ENCODE peak calls at places on chromosomes 5 and 9, in seven cellular contexts. One of them, this sample, is unnamed.

GRCh38 chr5:78541058-78541624 is 107.4 kb downstream of the LHFPL2 start:
- DNase-seq in GM13977: no peak
- DNase-seq in progenitor cell of endocrine pancreas: no peak
- DNase-seq in astrocyte: peak
- DNase-seq in AG10803: no peak
- DNase-seq in astrocyte of the spinal cord: no peak
- DNase-seq in Peyer's patch: no peak
- DNase-seq in this sample: no peak

GRCh38 chr5:142542906-142543305 is 143.0 kb downstream of the FGF1 start:
- DNase-seq in GM13977: no peak
- DNase-seq in progenitor cell of endocrine pancreas: no peak
- DNase-seq in astrocyte: peak
- DNase-seq in AG10803: peak
- DNase-seq in astrocyte of the spinal cord: peak
- DNase-seq in Peyer's patch: no peak
- DNase-seq in this sample: no peak

GRCh38 chr5:151202381-151203139 is 21.3 kb downstream of the CCDC69 start:
- DNase-seq in GM13977: no peak
- DNase-seq in progenitor cell of endocrine pancreas: no peak
- DNase-seq in astrocyte: peak
- DNase-seq in AG10803: peak
- DNase-seq in astrocyte of the spinal cord: peak
- DNase-seq in Peyer's patch: no peak
- DNase-seq in this sample: peak

GRCh38 chr5:107043665-107044064 is 627.1 kb downstream of the EFNA5 start:
- DNase-seq in GM13977: no peak
- DNase-seq in progenitor cell of endocrine pancreas: no peak
- DNase-seq in astrocyte: no peak
- DNase-seq in AG10803: no peak
- DNase-seq in astrocyte of the spinal cord: no peak
- DNase-seq in Peyer's patch: no peak
- DNase-seq in this sample: no peak

GRCh38 chr5:170536498-170536897 is 32.7 kb downstream of the KCNIP1 start:
- DNase-seq in GM13977: no peak
- DNase-seq in progenitor cell of endocrine pancreas: no peak
- DNase-seq in astrocyte: no peak
- DNase-seq in AG10803: no peak
- DNase-seq in astrocyte of the spinal cord: no peak
- DNase-seq in Peyer's patch: no peak
- DNase-seq in this sample: no peak

GRCh38 chr5:91272858-91273257 is 110.3 kb downstream of the ARRDC3 start:
- DNase-seq in GM13977: peak
- DNase-seq in progenitor cell of endocrine pancreas: no peak
- DNase-seq in astrocyte: peak
- DNase-seq in AG10803: peak
- DNase-seq in astrocyte of the spinal cord: peak
- DNase-seq in Peyer's patch: no peak
- DNase-seq in this sample: peak

GRCh38 chr5:26553079-26553478 is 485.3 kb downstream of the CDH9 start:
- DNase-seq in GM13977: no peak
- DNase-seq in progenitor cell of endocrine pancreas: no peak
- DNase-seq in astrocyte: peak
- DNase-seq in AG10803: no peak
- DNase-seq in astrocyte of the spinal cord: peak
- DNase-seq in Peyer's patch: no peak
- DNase-seq in this sample: no peak

GRCh38 chr5:9421823-9422354 is 124.0 kb downstream of the SEMA5A start:
- DNase-seq in GM13977: no peak
- DNase-seq in progenitor cell of endocrine pancreas: no peak
- DNase-seq in astrocyte: no peak
- DNase-seq in AG10803: no peak
- DNase-seq in astrocyte of the spinal cord: peak
- DNase-seq in Peyer's patch: no peak
- DNase-seq in this sample: no peak

GRCh38 chr5:10485142-10485795 is 43.6 kb downstream of the ROPN1L start:
- DNase-seq in GM13977: no peak
- DNase-seq in progenitor cell of endocrine pancreas: no peak
- DNase-seq in astrocyte: peak
- DNase-seq in AG10803: peak
- DNase-seq in astrocyte of the spinal cord: peak
- DNase-seq in Peyer's patch: no peak
- DNase-seq in this sample: peak

GRCh38 chr9:33294670-33295432 is 4.5 kb downstream of the NFX1 start:
- DNase-seq in GM13977: no peak
- DNase-seq in progenitor cell of endocrine pancreas: no peak
- DNase-seq in astrocyte: no peak
- DNase-seq in AG10803: no peak
- DNase-seq in astrocyte of the spinal cord: no peak
- DNase-seq in Peyer's patch: no peak
- DNase-seq in this sample: peak

GRCh38 chr5:54469655-54470054 is 14.2 kb downstream of the HSPB3 start:
- DNase-seq in GM13977: peak
- DNase-seq in progenitor cell of endocrine pancreas: no peak
- DNase-seq in astrocyte: no peak
- DNase-seq in AG10803: peak
- DNase-seq in astrocyte of the spinal cord: no peak
- DNase-seq in Peyer's patch: no peak
- DNase-seq in this sample: peak

GRCh38 chr9:112042769-112043168 is 132.3 kb downstream of the SUSD1 start:
- DNase-seq in GM13977: no peak
- DNase-seq in progenitor cell of endocrine pancreas: no peak
- DNase-seq in astrocyte: no peak
- DNase-seq in AG10803: no peak
- DNase-seq in astrocyte of the spinal cord: no peak
- DNase-seq in Peyer's patch: no peak
- DNase-seq in this sample: no peak

GRCh38 chr9:121619989-121620673 is 31.3 kb upstream of the DAB2IP start:
- DNase-seq in GM13977: no peak
- DNase-seq in progenitor cell of endocrine pancreas: no peak
- DNase-seq in astrocyte: no peak
- DNase-seq in AG10803: no peak
- DNase-seq in astrocyte of the spinal cord: no peak
- DNase-seq in Peyer's patch: no peak
- DNase-seq in this sample: no peak

GRCh38 chr9:121619566-121619965 is 31.9 kb upstream of the DAB2IP start:
- DNase-seq in GM13977: no peak
- DNase-seq in progenitor cell of endocrine pancreas: no peak
- DNase-seq in astrocyte: no peak
- DNase-seq in AG10803: no peak
- DNase-seq in astrocyte of the spinal cord: no peak
- DNase-seq in Peyer's patch: no peak
- DNase-seq in this sample: no peak

GRCh38 chr9:121622842-121623203 is 28.6 kb upstream of the DAB2IP start:
- DNase-seq in GM13977: no peak
- DNase-seq in progenitor cell of endocrine pancreas: no peak
- DNase-seq in astrocyte: no peak
- DNase-seq in AG10803: peak
- DNase-seq in astrocyte of the spinal cord: no peak
- DNase-seq in Peyer's patch: no peak
- DNase-seq in this sample: no peak

GRCh38 chr9:121618504-121618903 is 32.9 kb upstream of the DAB2IP start:
- DNase-seq in GM13977: no peak
- DNase-seq in progenitor cell of endocrine pancreas: no peak
- DNase-seq in astrocyte: no peak
- DNase-seq in AG10803: no peak
- DNase-seq in astrocyte of the spinal cord: no peak
- DNase-seq in Peyer's patch: no peak
- DNase-seq in this sample: no peak

DNA sequence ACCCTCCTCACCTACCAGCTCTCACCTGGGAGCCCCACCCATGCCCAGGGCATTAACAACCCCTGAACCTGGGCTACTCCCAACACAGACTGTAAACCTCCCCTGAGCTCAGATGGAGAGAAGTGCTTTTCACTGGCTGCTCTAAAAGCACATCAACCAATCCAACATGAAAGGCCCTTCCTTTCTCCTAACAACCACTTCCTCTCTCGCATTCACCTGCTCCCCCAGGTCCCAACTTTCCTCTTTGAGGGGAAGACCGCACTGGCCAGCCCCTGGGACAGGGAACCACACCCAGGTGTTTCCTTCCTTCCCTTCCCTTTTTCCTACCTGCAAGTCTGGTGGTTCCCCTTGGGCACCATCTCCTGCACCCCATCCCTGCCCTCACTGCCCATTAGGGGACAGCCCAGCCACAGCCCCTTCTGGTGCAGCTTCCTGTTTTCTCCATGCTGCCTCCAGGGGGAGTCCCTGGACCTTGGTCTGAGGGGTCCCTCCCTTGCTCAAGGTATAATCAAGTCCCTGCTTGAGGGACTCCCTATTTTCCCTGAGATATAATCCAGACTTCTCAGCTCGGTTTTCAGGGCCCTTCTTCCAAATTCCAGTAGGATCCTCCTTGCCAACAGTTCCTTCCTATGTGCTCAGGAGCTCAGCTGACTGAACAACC is 30.5 kb upstream of the DAB2IP start:
- DNase-seq in GM13977: peak
- DNase-seq in progenitor cell of endocrine pancreas: no peak
- DNase-seq in astrocyte: no peak
- DNase-seq in AG10803: no peak
- DNase-seq in astrocyte of the spinal cord: no peak
- DNase-seq in Peyer's patch: no peak
- DNase-seq in this sample: peak
- TF ChIP-seq CTCF in GM13977: peak
- TF ChIP-seq CTCF in progenitor cell of endocrine pancreas: peak
- TF ChIP-seq CTCF in astrocyte: peak
- TF ChIP-seq CTCF in AG10803: peak
- TF ChIP-seq CTCF in astrocyte of the spinal cord: peak
- TF ChIP-seq CTCF in Peyer's patch: peak
- TF ChIP-seq CTCF in this sample: peak

GRCh38 chr9:114076237-114077161 is 1.6 kb downstream of the AMBP start:
- DNase-seq in GM13977: no peak
- DNase-seq in progenitor cell of endocrine pancreas: no peak
- DNase-seq in astrocyte: no peak
- DNase-seq in AG10803: no peak
- DNase-seq in astrocyte of the spinal cord: no peak
- DNase-seq in Peyer's patch: peak
- DNase-seq in this sample: no peak
- TF ChIP-seq CTCF in GM13977: no peak
- TF ChIP-seq CTCF in progenitor cell of endocrine pancreas: no peak
- TF ChIP-seq CTCF in astrocyte: no peak
- TF ChIP-seq CTCF in AG10803: no peak
- TF ChIP-seq CTCF in astrocyte of the spinal cord: no peak
- TF ChIP-seq CTCF in Peyer's patch: no peak
- TF ChIP-seq CTCF in this sample: no peak

GRCh38 chr5:61766141-61766540 is 434.1 kb downstream of the ZSWIM6 start:
- DNase-seq in GM13977: no peak
- DNase-seq in progenitor cell of endocrine pancreas: no peak
- DNase-seq in astrocyte: no peak
- DNase-seq in AG10803: no peak
- DNase-seq in astrocyte of the spinal cord: no peak
- DNase-seq in Peyer's patch: no peak
- DNase-seq in this sample: no peak

GRCh38 chr5:61767231-61768080 is 435.4 kb downstream of the ZSWIM6 start:
- DNase-seq in GM13977: no peak
- DNase-seq in progenitor cell of endocrine pancreas: no peak
- DNase-seq in astrocyte: no peak
- DNase-seq in AG10803: no peak
- DNase-seq in astrocyte of the spinal cord: no peak
- DNase-seq in Peyer's patch: no peak
- DNase-seq in this sample: no peak

GRCh38 chr5:61771062-61771461 is 439.0 kb downstream of the ZSWIM6 start:
- DNase-seq in GM13977: no peak
- DNase-seq in progenitor cell of endocrine pancreas: no peak
- DNase-seq in astrocyte: no peak
- DNase-seq in AG10803: no peak
- DNase-seq in astrocyte of the spinal cord: no peak
- DNase-seq in Peyer's patch: no peak
- DNase-seq in this sample: no peak

GRCh38 chr5:61765471-61765870 is 433.4 kb downstream of the ZSWIM6 start:
- DNase-seq in GM13977: no peak
- DNase-seq in progenitor cell of endocrine pancreas: no peak
- DNase-seq in astrocyte: no peak
- DNase-seq in AG10803: no peak
- DNase-seq in astrocyte of the spinal cord: no peak
- DNase-seq in Peyer's patch: no peak
- DNase-seq in this sample: no peak

DNA sequence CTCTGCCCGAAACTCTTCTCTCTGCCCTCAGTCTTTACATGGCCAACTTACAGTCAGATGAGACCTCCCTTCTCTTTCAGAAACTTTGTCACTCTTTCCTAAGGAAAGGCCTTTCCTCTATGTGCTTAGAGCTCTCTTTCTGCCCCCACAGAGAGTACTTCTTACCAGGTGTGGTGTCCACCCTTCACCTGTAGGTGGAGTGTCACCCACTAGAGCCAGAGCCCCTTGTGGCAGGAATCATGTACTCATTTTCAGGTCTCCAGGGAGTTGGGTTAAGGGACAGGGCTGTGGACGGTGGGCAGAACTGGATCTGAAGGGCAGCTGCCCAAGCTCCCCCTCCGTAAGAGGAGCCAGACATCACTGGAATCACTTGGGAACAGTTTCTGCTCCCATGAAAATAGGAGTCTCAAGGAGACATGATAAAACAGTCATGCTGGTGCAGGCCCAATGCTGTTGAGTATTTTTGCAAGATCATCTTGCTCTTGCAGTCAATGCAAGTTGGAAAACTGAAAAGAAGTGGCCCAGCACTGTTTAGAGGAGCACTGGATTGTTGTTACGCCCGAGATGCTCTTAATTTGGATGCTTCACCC is 436.7 kb downstream of the ZSWIM6 start:
- DNase-seq in GM13977: peak
- DNase-seq in progenitor cell of endocrine pancreas: peak
- DNase-seq in astrocyte: no peak
- DNase-seq in AG10803: no peak
- DNase-seq in astrocyte of the spinal cord: peak
- DNase-seq in Peyer's patch: no peak
- DNase-seq in this sample: peak
- TF ChIP-seq CTCF in GM13977: peak
- TF ChIP-seq CTCF in progenitor cell of endocrine pancreas: peak
- TF ChIP-seq CTCF in astrocyte: peak
- TF ChIP-seq CTCF in AG10803: peak
- TF ChIP-seq CTCF in astrocyte of the spinal cord: peak
- TF ChIP-seq CTCF in Peyer's patch: peak
- TF ChIP-seq CTCF in this sample: peak

GRCh38 chr5:41522193-41522786 is 11.9 kb upstream of the PLCXD3 start:
- DNase-seq in GM13977: no peak
- DNase-seq in progenitor cell of endocrine pancreas: no peak
- DNase-seq in astrocyte: no peak
- DNase-seq in AG10803: no peak
- DNase-seq in astrocyte of the spinal cord: no peak
- DNase-seq in Peyer's patch: no peak
- DNase-seq in this sample: no peak

GRCh38 chr5:41524174-41524573 is 13.8 kb upstream of the PLCXD3 start:
- DNase-seq in GM13977: no peak
- DNase-seq in progenitor cell of endocrine pancreas: no peak
- DNase-seq in astrocyte: no peak
- DNase-seq in AG10803: no peak
- DNase-seq in astrocyte of the spinal cord: no peak
- DNase-seq in Peyer's patch: no peak
- DNase-seq in this sample: peak

GRCh38 chr5:41517909-41518308 is 7.5 kb upstream of the PLCXD3 start:
- DNase-seq in GM13977: no peak
- DNase-seq in progenitor cell of endocrine pancreas: no peak
- DNase-seq in astrocyte: no peak
- DNase-seq in AG10803: peak
- DNase-seq in astrocyte of the spinal cord: peak
- DNase-seq in Peyer's patch: no peak
- DNase-seq in this sample: no peak

DNA sequence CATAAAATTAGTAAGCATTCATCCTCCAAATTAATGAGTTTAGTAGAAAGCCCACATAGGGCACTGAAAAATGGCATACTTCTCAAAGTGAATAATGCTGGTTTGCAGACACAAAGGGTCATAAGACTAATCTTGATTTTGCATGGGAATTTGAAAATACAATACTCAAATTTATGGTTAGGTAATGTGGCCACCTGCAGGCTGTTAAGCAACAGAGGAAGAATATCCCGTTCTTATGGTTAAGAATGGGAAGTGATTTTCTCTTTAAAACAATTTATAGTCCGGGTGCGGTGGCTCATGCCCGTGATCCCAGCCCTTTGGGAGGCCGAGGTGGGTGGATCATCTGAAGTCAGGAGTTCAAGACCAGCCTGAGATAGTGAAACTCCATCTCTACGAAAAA is 9.4 kb upstream of the PLCXD3 start:
- DNase-seq in GM13977: no peak
- DNase-seq in progenitor cell of endocrine pancreas: no peak
- DNase-seq in astrocyte: no peak
- DNase-seq in AG10803: no peak
- DNase-seq in astrocyte of the spinal cord: no peak
- DNase-seq in Peyer's patch: no peak
- DNase-seq in this sample: no peak
- TF ChIP-seq CTCF in GM13977: no peak
- TF ChIP-seq CTCF in progenitor cell of endocrine pancreas: peak
- TF ChIP-seq CTCF in astrocyte: no peak
- TF ChIP-seq CTCF in AG10803: no peak
- TF ChIP-seq CTCF in astrocyte of the spinal cord: peak
- TF ChIP-seq CTCF in Peyer's patch: no peak
- TF ChIP-seq CTCF in this sample: no peak

This sample was measured in GM12865.